ENCODE peak calls at places on chromosomes 16 and 17, in five cellular contexts. T, G, E, O and H are unnamed samples.

GRCh38 chr17:73371846-73372245 is 60.0 kb upstream of the CDC42EP4 start:
- DNase-seq in T (no peak), G (no peak), E (no peak), O (no peak), H (no peak)

GRCh38 chr16:61936522-61936921 is 99.7 kb downstream of the CDH8 start:
- DNase-seq in T (no peak), G (no peak), E (no peak), O (no peak), H (no peak)

GRCh38 chr17:46916211-46916610 is 6.7 kb upstream of the GOSR2 start:
- DNase-seq in T (no peak), G (peak), E (no peak), O (no peak), H (no peak)

GRCh38 chr17:9324864-9325263 is 250.8 kb downstream of the STX8 start:
- DNase-seq in T (no peak), G (peak), E (no peak), O (no peak), H (no peak)

GRCh38 chr16:89261691-89262563 is 44.4 kb downstream of the ZNF778 start:
- DNase-seq in T (no peak), G (peak), E (no peak), O (no peak), H (no peak)

GRCh38 chr17:77327181-77327565 is 186.4 kb downstream of the SEC14L1 start:
- DNase-seq in T (no peak), G (no peak), E (no peak), O (no peak), H (no peak)

GRCh38 chr16:47136101-47136820 is 7.5 kb downstream of the NETO2 start:
- DNase-seq in T (no peak), G (no peak), E (no peak), O (no peak), H (peak)

GRCh38 chr17:79835953-79836951 is 3.0 kb downstream of the CBX4 start:
- DNase-seq in T (no peak), G (peak), E (no peak), O (no peak), H (peak)

GRCh38 chr17:83194189-83194565 is 114.8 kb downstream of the METRNL start:
- DNase-seq in T (no peak), G (no peak), E (no peak), O (no peak), H (no peak)

GRCh38 chr16:10616744-10617640 is 36.6 kb upstream of the EMP2 start:
- DNase-seq in T (no peak), G (peak), E (no peak), O (no peak), H (no peak)

GRCh38 chr17:74763565-74764387 is 12.4 kb downstream of the NAT9 start:
- DNase-seq in T (no peak), G (no peak), E (no peak), O (no peak), H (no peak)

GRCh38 chr16:31072540-31073072 is 1.4 kb downstream of the ZNF668 start:
- DNase-seq in T (no peak), G (peak), E (no peak), O (peak), H (peak)

GRCh38 chr16:25177831-25178688 is 38.7 kb upstream of the AQP8 start:
- DNase-seq in T (no peak), G (no peak), E (no peak), O (no peak), H (peak)

GRCh38 chr17:62929320-62929719 is 36.7 kb upstream of the TANC2 start:
- DNase-seq in T (no peak), G (no peak), E (no peak), O (no peak), H (no peak)

GRCh38 chr17:42120161-42121065 is 754 bp downstream of the KAT2A start:
- DNase-seq in T (no peak), G (no peak), E (peak), O (no peak), H (no peak)

GRCh38 chr17:81164464-81165245 is 652 bp upstream of the PVALEF start:
- DNase-seq in T (no peak), G (no peak), E (no peak), O (no peak), H (no peak)

GRCh38 chr17:2853722-2854580 is 57.7 kb downstream of the RAP1GAP2 start:
- DNase-seq in T (no peak), G (no peak), E (peak), O (peak), H (no peak)

GRCh38 chr17:56231693-56232092 is 78.4 kb downstream of the ANKFN1 start:
- DNase-seq in T (no peak), G (no peak), E (no peak), O (no peak), H (no peak)

GRCh38 chr17:60305141-60305540 is 86.8 kb downstream of the USP32 start:
- DNase-seq in T (no peak), G (no peak), E (no peak), O (no peak), H (peak)

GRCh38 chr16:85652431-85653221 is 36.1 kb downstream of the GINS2 start:
- DNase-seq in T (no peak), G (peak), E (peak), O (no peak), H (peak)